ENCODE peak calls at places on chromosomes 12 and 14, in six cellular contexts. H is epithelial cell of prostate; P is endothelial cell; F is fibroblast of the conjunctiva; Y is GM04504; Z is activated effector memory CD4-positive, alpha-beta T cell treated with Interleukin-2 at 50 U/mL for 16 hours. U is an unnamed sample.

GRCh38 chr14:104149617-104150141 is 11.3 kb downstream of the KIF26A start:
- DNase-seq in H (no peak), P (peak), F (peak), Y (no peak), Z (no peak), U (no peak)

GRCh38 chr12:102172436-102172835 is 25.2 kb downstream of the PMCH start:
- DNase-seq in H (no peak), P (no peak), F (peak), Y (peak), Z (no peak), U (peak)

GRCh38 chr12:98416845-98417244 is 98.5 kb upstream of the TMPO start:
- DNase-seq in H (no peak), P (no peak), F (peak), Y (no peak), Z (no peak), U (no peak)

GRCh38 chr12:51388066-51388799 is 3.0 kb downstream of the GALNT6 start:
- DNase-seq in H (no peak), P (no peak), F (peak), Y (peak), Z (no peak), U (peak)

GRCh38 chr12:24899503-24900098 is 49.3 kb downstream of the BCAT1 start:
- DNase-seq in H (no peak), P (no peak), F (no peak), Y (no peak), Z (no peak), U (no peak)

GRCh38 chr14:64732066-64732465 is 27.8 kb downstream of the PLEKHG3 start:
- DNase-seq in H (no peak), P (no peak), F (no peak), Y (no peak), Z (no peak), U (no peak)

GRCh38 chr12:26744697-26745440 is 88.1 kb downstream of the ITPR2 start:
- DNase-seq in H (no peak), P (no peak), F (no peak), Y (no peak), Z (no peak), U (no peak)

GRCh38 chr12:19457561-19457960 is 18.3 kb downstream of the AEBP2 start:
- DNase-seq in H (no peak), P (no peak), F (no peak), Y (no peak), Z (no peak), U (no peak)

GRCh38 chr14:89792489-89793366 is 161.8 kb downstream of the EFCAB11 start:
- DNase-seq in H (no peak), P (no peak), F (peak), Y (no peak), Z (no peak), U (no peak)

GRCh38 chr12:6684609-6685008 is 4.6 kb downstream of the ZNF384 start:
- DNase-seq in H (no peak), P (peak), F (peak), Y (no peak), Z (no peak), U (no peak)